ENCODE peak calls at places on chromosomes 12 and 14, in ten cellular contexts. X is foreskin fibroblast, I is pancreas, G is mucosa of descending colon, Y is esophagus squamous epithelium, T is astrocyte, F is fibroblast of lung, L is MM.1S, J is endodermal cell, R is HCT116. K is an unnamed sample.

GRCh38 chr14:50109342-50109741 is 7.0 kb downstream of the VCPKMT start:
- DNase-seq in T (no peak), L (no peak), I (no peak), G (no peak), J (no peak), F (peak), R (peak), Y (no peak), X (peak), K (peak)

GRCh38 chr12:95130096-95130495 is 56.7 kb upstream of the NR2C1 start:
- DNase-seq in I (no peak), G (no peak), J (peak), F (no peak), Y (no peak), T (peak), X (no peak), L (no peak), R (no peak), K (peak)

GRCh38 chr12:70185301-70185700 is 57.9 kb upstream of the CNOT2 start:
- DNase-seq in L (no peak), X (no peak), Y (no peak), F (no peak), G (no peak), T (no peak), R (no peak), I (no peak), J (no peak), K (no peak)

GRCh38 chr12:53807322-53807721 is 55.5 kb upstream of the CISTR start:
- DNase-seq in R (no peak), J (no peak), G (no peak), T (no peak), I (no peak), L (no peak), X (no peak), Y (no peak), F (no peak), K (no peak)

GRCh38 chr12:29439506-29439905 is 58.0 kb downstream of the OVCH1 start:
- DNase-seq in L (no peak), R (no peak), Y (no peak), F (no peak), J (no peak), I (no peak), G (no peak), X (no peak), T (no peak), K (no peak)

GRCh38 chr14:101499080-101499479 is 62.2 kb upstream of the DIO3 start:
- DNase-seq in R (no peak), J (no peak), L (no peak), F (no peak), T (no peak), X (no peak), G (no peak), I (no peak), Y (no peak), K (no peak)

GRCh38 chr12:31895449-31896150 is 63.6 kb upstream of the RESF1 start:
- DNase-seq in L (peak), Y (no peak), R (no peak), F (no peak), I (no peak), J (peak), X (no peak), T (no peak), G (no peak), K (no peak)

GRCh38 chr14:43540948-43541347 is 966.1 kb downstream of the FSCB start:
- DNase-seq in L (no peak), Y (no peak), J (peak), F (no peak), I (no peak), X (no peak), R (no peak), G (no peak), T (no peak), K (no peak)

GRCh38 chr12:113818278-113818677 is 147.8 kb downstream of the RBM19 start:
- DNase-seq in R (no peak), T (no peak), X (no peak), L (no peak), J (no peak), F (peak), I (no peak), Y (no peak), G (no peak), K (no peak)

GRCh38 chr14:35420036-35420811 is 15.7 kb upstream of the NFKBIA start:
- DNase-seq in Y (no peak), F (peak), G (no peak), L (no peak), J (no peak), I (no peak), T (peak), X (peak), R (no peak), K (peak)

GRCh38 chr12:84198294-84198946 is 714.2 kb downstream of the SLC6A15 start:
- DNase-seq in Y (no peak), G (no peak), X (no peak), J (no peak), F (no peak), R (no peak), I (peak), L (no peak), T (no peak), K (no peak)

GRCh38 chr12:86233126-86233525 is 23.1 kb downstream of the MGAT4C start:
- DNase-seq in J (no peak), X (peak), G (no peak), T (peak), F (peak), L (no peak), I (no peak), R (peak), Y (no peak), K (peak)

GRCh38 chr14:21056520-21057163 is 980 bp upstream of the RNASE8 start:
- DNase-seq in F (no peak), J (no peak), T (no peak), G (peak), L (no peak), I (no peak), R (no peak), Y (no peak), X (peak), K (no peak)

GRCh38 chr12:111440152-111440551 is 34.4 kb downstream of the SH2B3 start:
- DNase-seq in J (no peak), X (no peak), R (no peak), T (no peak), L (no peak), Y (no peak), F (no peak), G (no peak), I (no peak), K (no peak)

GRCh38 chr12:132295101-132295526 is 34.3 kb downstream of the GALNT9 start:
- DNase-seq in T (no peak), X (no peak), G (no peak), L (no peak), F (no peak), Y (no peak), I (no peak), R (no peak), J (no peak), K (no peak)

GRCh38 chr12:19837543-19837942 is 398.3 kb downstream of the AEBP2 start:
- DNase-seq in I (no peak), F (no peak), J (no peak), X (no peak), R (no peak), T (no peak), Y (no peak), L (no peak), G (no peak), K (no peak)
- TF ChIP-seq CTCF in I (no peak), F (no peak), J (no peak), X (no peak), R (no peak), T (no peak), Y (no peak), L (no peak), G (no peak), K (no peak)

DNA sequence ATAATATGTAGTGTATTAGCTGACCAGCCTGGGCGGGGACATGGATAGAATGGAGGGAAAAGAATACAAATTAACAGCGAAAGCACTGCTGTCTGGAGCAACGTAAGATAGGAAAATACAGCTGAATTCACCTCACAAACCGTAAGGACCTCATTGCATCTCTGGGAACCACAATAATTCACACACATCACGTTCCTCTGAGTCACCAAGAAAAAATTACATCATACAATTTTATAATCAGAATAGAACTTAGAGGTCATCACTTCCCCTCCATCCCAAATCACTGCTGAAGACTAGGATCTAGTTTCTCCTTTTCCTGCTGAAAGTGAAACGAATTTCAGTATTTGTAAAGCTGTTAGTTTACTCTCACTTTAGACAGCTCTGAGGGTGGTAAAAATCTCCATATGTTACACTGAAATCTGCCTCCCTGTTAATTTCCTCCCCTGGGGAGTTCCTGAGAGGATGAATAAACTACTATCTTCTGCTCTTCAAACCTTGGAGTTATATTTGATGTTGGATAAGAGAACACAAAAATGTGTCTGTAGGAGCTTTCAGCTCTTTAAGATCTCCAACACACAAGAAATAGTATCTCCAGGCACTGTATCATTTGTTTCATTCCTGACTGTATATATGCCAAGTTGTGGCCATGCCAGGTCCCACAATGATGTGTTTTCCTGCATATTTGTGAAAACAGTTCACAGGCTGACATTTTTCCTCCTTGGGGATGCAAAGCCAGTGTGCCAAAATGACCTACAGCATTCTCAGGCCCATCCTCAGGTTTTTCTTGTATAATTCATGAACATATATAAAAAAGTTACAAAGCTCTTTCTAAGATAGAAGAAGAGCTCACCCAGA is 63.8 kb upstream of the SSTR1 start:
- DNase-seq in F (peak), T (peak), G (no peak), I (no peak), R (no peak), J (no peak), X (peak), Y (no peak), L (no peak), K (peak)
- H3K4me3 ChIP-seq in F (peak), T (peak), G (no peak), I (no peak), R (no peak), J (no peak), X (peak), Y (no peak), L (no peak), K (no peak)

DNA sequence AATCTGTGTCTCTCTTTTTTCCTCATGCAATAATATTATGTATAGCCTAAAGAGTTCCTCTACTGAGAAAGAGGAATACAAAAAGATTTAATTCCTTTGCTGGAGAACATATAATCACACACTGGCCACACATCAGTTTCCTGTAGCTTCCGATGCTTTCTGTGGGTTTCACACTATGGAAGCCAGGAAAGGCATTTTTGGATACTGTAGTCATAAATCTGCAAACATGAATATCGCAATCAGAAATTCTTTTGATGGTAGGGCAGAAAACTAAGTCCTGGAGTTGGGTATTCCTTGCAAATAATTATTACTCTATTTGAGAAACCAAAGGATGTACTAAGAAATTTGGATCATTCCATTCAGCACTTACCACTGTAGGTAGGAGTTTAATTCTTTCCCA is 260.0 kb downstream of the ACSS3 start:
- DNase-seq in J (no peak), T (peak), G (no peak), L (no peak), X (no peak), I (no peak), R (no peak), Y (no peak), F (no peak), K (peak)
- TF ChIP-seq CTCF in J (no peak), T (no peak), G (no peak), L (no peak), X (no peak), I (no peak), R (no peak), Y (no peak), F (no peak), K (no peak)

DNA sequence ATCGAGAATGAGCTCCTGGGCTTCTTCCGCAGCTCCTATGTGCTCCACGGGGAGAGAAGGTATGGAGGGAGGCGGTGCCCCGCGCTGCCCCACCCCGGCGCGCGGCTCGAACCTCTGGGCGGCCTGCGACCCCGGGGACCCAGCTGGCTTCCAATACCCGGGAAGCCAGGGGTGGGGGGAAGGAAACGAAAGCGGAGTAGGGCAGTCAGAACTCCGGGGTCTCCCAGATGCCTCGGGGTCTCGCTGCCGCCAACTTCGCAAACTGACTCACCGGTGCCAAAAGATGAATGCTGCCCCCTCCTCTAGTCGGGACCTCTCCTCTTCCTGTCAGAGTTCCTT is 1.3 kb downstream of the TRHDE start:
- DNase-seq in Y (no peak), I (peak), F (no peak), X (no peak), G (no peak), R (no peak), J (peak), T (no peak), L (no peak), K (no peak)
- H3K4me3 ChIP-seq in Y (peak), I (peak), F (peak), X (peak), G (no peak), R (peak), J (peak), T (peak), L (no peak), K (peak)

GRCh38 chr12:63238892-63239291 is 87.9 kb upstream of the AVPR1A start:
- DNase-seq in I (no peak), F (no peak), R (no peak), T (no peak), Y (no peak), L (no peak), J (no peak), G (no peak), X (no peak), K (no peak)
- TF ChIP-seq CTCF in I (no peak), F (no peak), R (no peak), T (no peak), Y (no peak), L (no peak), J (no peak), G (no peak), X (no peak), K (no peak)

DNA sequence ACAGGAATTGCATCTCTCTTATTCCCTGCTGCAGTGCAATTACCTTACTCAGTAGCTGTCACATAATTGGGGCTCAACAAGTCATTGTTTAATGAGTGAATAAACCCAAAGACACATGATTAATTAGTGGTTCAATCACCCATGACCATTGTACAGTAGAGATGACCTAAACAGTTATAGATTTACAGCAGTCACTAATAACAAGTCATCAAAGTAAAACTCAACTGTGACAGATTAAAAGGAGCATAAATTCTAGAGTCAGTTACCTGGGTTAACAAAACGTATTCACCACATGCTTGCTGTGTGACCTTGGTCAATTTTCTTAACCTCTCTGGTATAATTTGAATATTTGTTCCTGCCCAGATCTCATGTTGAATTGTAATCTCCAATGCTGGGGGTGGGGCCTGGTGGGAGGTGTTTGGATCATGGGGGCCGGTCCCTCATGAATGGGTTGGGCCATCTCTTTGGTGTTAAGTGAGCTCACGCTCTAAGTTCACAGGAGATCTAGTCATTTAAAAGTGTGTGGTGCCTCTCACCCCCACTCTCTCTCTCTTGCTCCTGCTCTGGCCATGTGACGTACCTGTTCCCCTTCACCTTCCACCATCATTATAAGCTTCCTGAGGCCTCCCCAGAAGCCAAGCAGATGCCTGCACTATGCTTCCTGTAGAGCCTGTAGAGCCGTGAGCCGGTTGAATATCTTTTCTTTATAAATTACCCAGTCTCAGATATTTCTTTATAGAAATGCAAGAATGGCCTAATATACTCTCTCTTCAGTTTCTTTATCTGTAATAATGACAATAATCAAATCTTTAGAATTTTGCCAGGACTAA is 141.9 kb upstream of the PLEKHG7 start:
- DNase-seq in J (no peak), Y (no peak), X (no peak), I (no peak), G (no peak), F (no peak), L (no peak), R (no peak), T (no peak), K (no peak)
- H3K4me3 ChIP-seq in J (no peak), Y (no peak), X (no peak), I (no peak), G (no peak), F (no peak), L (no peak), R (no peak), T (no peak), K (no peak)

K was measured in choroid plexus epithelial cell.